ENCODE peak calls at places on chromosomes 12 and 14, in five cellular contexts. O is neural crest cell, Y is tibial artery, R is GM20000, A is B cell. T is an unnamed sample.

GRCh38 chr12:43807361-43807760 is 1.2 kb upstream of the TWF1 start:
- DNase-seq in Y (no peak), R (no peak), A (no peak), O (no peak), T (no peak)

GRCh38 chr12:22935090-22935489 is 310.1 kb downstream of the ETNK1 start:
- DNase-seq in Y (no peak), R (no peak), A (no peak), O (no peak), T (no peak)

GRCh38 chr14:103121846-103122577 is 1.2 kb upstream of the TNFAIP2 start:
- DNase-seq in Y (peak), R (peak), A (peak), O (no peak), T (peak)

GRCh38 chr12:24918596-24918995 is 30.3 kb downstream of the BCAT1 start:
- DNase-seq in Y (no peak), A (no peak), R (no peak), O (no peak), T (no peak)

GRCh38 chr14:105602799-105603763 is 76.7 kb downstream of the TMEM121 start:
- DNase-seq in O (no peak), A (no peak), R (no peak), Y (no peak), T (no peak)

GRCh38 chr12:79834712-79835376 is 100.1 kb downstream of the PPP1R12A start:
- DNase-seq in A (no peak), Y (no peak), R (no peak), O (no peak), T (no peak)

GRCh38 chr14:53285064-53285463 is 131.9 kb upstream of the DDHD1 start:
- DNase-seq in Y (no peak), R (no peak), A (no peak), O (no peak), T (no peak)

GRCh38 chr14:77918448-77918847 is 118.5 kb downstream of the ADCK1 start:
- DNase-seq in A (no peak), R (no peak), Y (no peak), O (no peak), T (no peak)

GRCh38 chr12:31214626-31215520 is 111.1 kb downstream of the SINHCAF start:
- DNase-seq in A (no peak), R (no peak), O (no peak), Y (no peak), T (no peak)

GRCh38 chr12:46964496-46965098 is 114.8 kb upstream of the PCED1B start:
- DNase-seq in O (no peak), R (no peak), A (no peak), Y (no peak), T (no peak)

GRCh38 chr12:25151476-25151875 is 43.5 kb downstream of the DNAI7 start:
- DNase-seq in R (no peak), Y (peak), A (no peak), O (no peak), T (no peak)

GRCh38 chr12:95790912-95791849 is 617 bp upstream of the NTN4 start:
- DNase-seq in Y (peak), R (peak), O (peak), A (peak), T (peak)

GRCh38 chr12:63922446-63922845 is 77.9 kb downstream of the SRGAP1 start:
- DNase-seq in Y (no peak), R (no peak), O (no peak), A (no peak), T (no peak)

GRCh38 chr14:92986254-92987147 is 63.6 kb downstream of the CHGA start:
- DNase-seq in R (no peak), O (no peak), A (no peak), Y (peak), T (no peak)

GRCh38 chr14:90750701-90751100 is 65.5 kb downstream of the TTC7B start:
- DNase-seq in Y (no peak), O (no peak), A (no peak), R (no peak), T (no peak)

GRCh38 chr12:28057856-28058615 is 85.5 kb upstream of the PTHLH start:
- DNase-seq in O (no peak), R (no peak), A (no peak), Y (no peak), T (no peak)

GRCh38 chr14:91996951-91997371 is 42.9 kb downstream of the TRIP11 start:
- DNase-seq in Y (no peak), A (peak), O (no peak), R (peak), T (no peak)

GRCh38 chr12:31923063-31923412 is 36.2 kb upstream of the RESF1 start:
- DNase-seq in Y (no peak), R (no peak), O (no peak), A (no peak), T (no peak)

GRCh38 chr12:12182926-12183325 is 83.9 kb downstream of the LRP6 start:
- DNase-seq in A (no peak), Y (no peak), O (no peak), R (no peak), T (no peak)

GRCh38 chr12:64059685-64060084 is 162.4 kb downstream of the KICS2 start:
- DNase-seq in O (no peak), Y (no peak), A (no peak), R (no peak), T (no peak)

GRCh38 chr12:124284368-124284767 is 10.5 kb upstream of the RFLNA start:
- DNase-seq in A (no peak), R (no peak), Y (no peak), O (no peak), T (no peak)

GRCh38 chr12:473863-474577 is 14.3 kb downstream of the B4GALNT3 start:
- DNase-seq in R (no peak), Y (no peak), A (no peak), O (no peak), T (no peak)

GRCh38 chr12:123897221-123897620 is 75.4 kb downstream of the CCDC92 start:
- DNase-seq in R (no peak), Y (no peak), O (no peak), A (no peak), T (no peak)

GRCh38 chr12:22310276-22310675 is 24.2 kb downstream of the ST8SIA1 start:
- DNase-seq in O (no peak), A (no peak), Y (no peak), R (no peak), T (no peak)

DNA sequence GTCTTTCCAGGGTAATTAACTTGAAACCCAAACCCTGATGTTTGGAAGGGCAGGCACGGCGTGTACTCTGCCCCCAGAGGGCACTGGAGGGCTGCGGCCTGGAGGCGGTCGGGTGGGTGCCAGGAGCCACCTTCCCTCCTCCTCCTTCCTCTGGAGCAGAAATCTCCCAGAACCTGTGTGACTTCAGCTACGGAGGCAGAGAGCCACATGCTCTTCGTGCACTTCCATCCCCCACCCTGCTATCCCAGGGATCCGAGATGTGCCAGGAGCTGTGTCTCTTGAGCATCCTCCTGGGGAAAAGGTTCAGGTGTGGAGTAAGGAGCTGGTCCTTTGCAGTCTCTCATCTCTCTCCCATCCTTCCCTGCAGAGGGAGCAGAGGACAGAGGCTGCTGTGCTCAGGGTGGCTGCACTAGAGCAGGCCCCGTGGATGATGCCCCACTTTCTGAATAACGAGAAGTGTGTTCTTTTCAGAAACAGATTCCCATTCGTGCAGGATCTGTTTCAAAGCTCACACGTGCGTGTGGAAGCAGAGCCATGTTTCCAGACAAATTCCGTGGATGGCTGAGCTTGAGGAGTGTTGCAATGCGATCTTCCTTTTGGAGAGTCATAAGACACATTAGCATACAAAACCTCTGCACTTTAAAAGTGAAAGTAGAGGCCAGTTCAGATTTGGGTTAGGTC is 162.9 kb downstream of the ADGRD1 start:
- DNase-seq in O (peak), Y (no peak), R (no peak), A (no peak), T (no peak)
- TF ChIP-seq CTCF in O (peak), Y (no peak), R (no peak), A (no peak), T (peak)

GRCh38 chr12:49549735-49550710 is 11.2 kb downstream of the KCNH3 start:
- DNase-seq in A (no peak), O (no peak), Y (no peak), R (no peak), T (no peak)

GRCh38 chr12:49548481-49548821 is 9.6 kb downstream of the KCNH3 start:
- DNase-seq in O (no peak), Y (no peak), R (no peak), A (no peak), T (no peak)

GRCh38 chr12:49547090-49547690 is 8.4 kb downstream of the KCNH3 start:
- DNase-seq in A (no peak), R (no peak), O (no peak), Y (no peak), T (no peak)

GRCh38 chr12:49550853-49551252 is 12.0 kb downstream of the KCNH3 start:
- DNase-seq in Y (no peak), R (no peak), O (no peak), A (no peak), T (no peak)

GRCh38 chr12:49548822-49549648 is 10.2 kb downstream of the KCNH3 start:
- DNase-seq in R (peak), A (peak), O (no peak), Y (no peak), T (no peak)
- TF ChIP-seq CTCF in R (no peak), A (peak), O (no peak), Y (peak), T (peak)

GRCh38 chr12:58893421-58893986 is 26.8 kb downstream of the LRIG3 start:
- DNase-seq in A (no peak), Y (no peak), O (no peak), R (no peak), T (no peak)

GRCh38 chr12:58894040-58894439 is 26.3 kb downstream of the LRIG3 start:
- DNase-seq in Y (no peak), R (no peak), A (no peak), O (no peak), T (no peak)

GRCh38 chr12:58895053-58895452 is 25.3 kb downstream of the LRIG3 start:
- DNase-seq in Y (no peak), R (no peak), A (no peak), O (no peak), T (no peak)

GRCh38 chr12:58897969-58898368 is 22.3 kb downstream of the LRIG3 start:
- DNase-seq in R (no peak), A (no peak), O (no peak), Y (no peak), T (no peak)

GRCh38 chr12:58896278-58896677 is 24.0 kb downstream of the LRIG3 start:
- DNase-seq in A (no peak), Y (no peak), O (no peak), R (no peak), T (no peak)
- TF ChIP-seq CTCF in A (no peak), Y (no peak), O (no peak), R (no peak), T (no peak)

GRCh38 chr12:58159941-58160340 is 218.6 kb downstream of the ATP23 start:
- DNase-seq in Y (no peak), R (no peak), A (no peak), O (no peak), T (no peak)
- TF ChIP-seq CTCF in Y (no peak), R (no peak), A (no peak), O (no peak), T (no peak)

GRCh38 chr12:83821967-83822366 is 1090.6 kb downstream of the SLC6A15 start:
- DNase-seq in O (no peak), A (no peak), R (no peak), Y (no peak), T (no peak)

GRCh38 chr12:83823386-83824045 is 1089.1 kb downstream of the SLC6A15 start:
- DNase-seq in R (peak), Y (no peak), A (peak), O (no peak), T (peak)

GRCh38 chr12:83827860-83828259 is 1084.7 kb downstream of the SLC6A15 start:
- DNase-seq in A (no peak), R (no peak), Y (no peak), O (no peak), T (no peak)

GRCh38 chr12:83827193-83827592 is 1085.4 kb downstream of the SLC6A15 start:
- DNase-seq in R (no peak), Y (no peak), A (no peak), O (no peak), T (no peak)

DNA sequence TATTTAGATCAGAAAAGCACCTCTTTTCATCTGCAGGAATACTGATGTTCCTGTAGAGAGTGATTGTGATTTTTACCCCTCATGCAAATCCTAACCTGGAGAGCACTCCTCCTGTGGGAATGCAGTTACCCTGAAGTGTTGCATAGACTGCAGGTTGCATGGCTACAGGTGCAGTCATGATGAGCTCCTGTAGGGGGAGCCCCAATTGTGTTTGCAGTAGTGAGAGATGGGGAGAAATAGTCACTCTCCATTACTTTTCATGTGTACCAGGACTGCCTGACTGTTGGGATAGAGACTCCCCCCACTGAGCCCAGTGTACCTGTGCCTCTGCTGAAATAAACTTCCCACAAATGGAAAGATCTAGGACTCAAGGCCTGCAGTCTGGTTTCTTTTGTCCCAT is 1086.5 kb downstream of the SLC6A15 start:
- DNase-seq in A (no peak), R (peak), Y (no peak), O (peak), T (no peak)
- TF ChIP-seq CTCF in A (peak), R (peak), Y (no peak), O (peak), T (peak)

GRCh38 chr14:68952544-68953535 is 26.3 kb downstream of the ACTN1 start:
- DNase-seq in Y (no peak), A (no peak), R (no peak), O (no peak), T (no peak)

GRCh38 chr14:68949236-68949965 is 29.7 kb downstream of the ACTN1 start:
- DNase-seq in A (no peak), Y (no peak), R (no peak), O (no peak), T (no peak)

GRCh38 chr14:68950111-68950510 is 29.0 kb downstream of the ACTN1 start:
- DNase-seq in A (no peak), Y (no peak), R (no peak), O (no peak), T (no peak)

GRCh38 chr14:68951800-68952540 is 27.1 kb downstream of the ACTN1 start:
- DNase-seq in O (no peak), Y (no peak), R (no peak), A (no peak), T (no peak)

GRCh38 chr14:68951051-68951797 is 27.9 kb downstream of the ACTN1 start:
- DNase-seq in Y (peak), O (no peak), A (no peak), R (no peak), T (no peak)
- TF ChIP-seq CTCF in Y (no peak), O (no peak), A (no peak), R (no peak), T (no peak)

GRCh38 chr14:19949218-19949617 is 18.5 kb downstream of the OR4K1 start:
- DNase-seq in Y (no peak), A (no peak), R (no peak), O (no peak), T (no peak)

GRCh38 chr14:19941668-19942067 is 11.0 kb downstream of the OR4K1 start:
- DNase-seq in O (no peak), A (no peak), Y (no peak), R (no peak), T (no peak)

DNA sequence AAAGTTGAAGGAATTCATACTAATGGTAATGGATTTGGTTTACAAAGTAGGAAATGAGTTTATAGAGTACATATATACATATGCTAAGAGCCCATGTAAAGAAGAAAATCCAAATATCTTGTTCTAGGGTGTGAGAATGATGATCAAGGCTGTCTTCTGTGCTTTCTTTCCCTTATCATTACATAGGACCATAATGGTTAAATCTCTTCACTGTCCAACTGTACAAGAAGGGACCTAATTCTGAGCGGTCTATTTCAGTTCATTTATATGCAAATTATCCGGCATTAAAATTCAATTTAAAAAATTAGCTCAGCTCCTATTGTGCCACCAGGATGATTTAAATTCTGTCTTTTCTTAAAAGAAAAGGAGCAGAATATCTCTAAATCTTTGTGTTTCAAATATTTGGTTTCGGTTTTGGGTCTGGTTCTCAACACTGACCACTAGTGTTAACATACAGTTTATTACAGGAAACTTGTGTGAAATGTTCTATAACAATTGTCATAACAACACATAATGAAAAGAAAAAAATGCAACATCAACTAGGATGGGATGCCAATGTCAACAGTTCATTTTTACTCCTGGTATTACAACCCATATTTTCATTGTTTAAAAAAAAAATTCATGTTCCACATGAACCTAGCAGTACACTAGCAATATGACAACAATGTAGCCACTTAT is 16.8 kb downstream of the OR4K1 start:
- DNase-seq in A (no peak), O (no peak), Y (no peak), R (no peak), T (no peak)
- TF ChIP-seq CTCF in A (no peak), O (no peak), Y (no peak), R (no peak), T (no peak)

GRCh38 chr12:54017027-54017788 is 8.4 kb downstream of the HOXC8 start:
- DNase-seq in O (no peak), Y (peak), A (no peak), R (peak), T (no peak)
- TF ChIP-seq CTCF in O (no peak), Y (no peak), A (no peak), R (no peak), T (no peak)

GRCh38 chr12:68871899-68872298 is 61.1 kb downstream of the CPM start:
- DNase-seq in R (peak), Y (no peak), A (peak), O (no peak), T (no peak)
- TF ChIP-seq CTCF in R (peak), Y (no peak), A (peak), O (peak), T (peak)

DNA sequence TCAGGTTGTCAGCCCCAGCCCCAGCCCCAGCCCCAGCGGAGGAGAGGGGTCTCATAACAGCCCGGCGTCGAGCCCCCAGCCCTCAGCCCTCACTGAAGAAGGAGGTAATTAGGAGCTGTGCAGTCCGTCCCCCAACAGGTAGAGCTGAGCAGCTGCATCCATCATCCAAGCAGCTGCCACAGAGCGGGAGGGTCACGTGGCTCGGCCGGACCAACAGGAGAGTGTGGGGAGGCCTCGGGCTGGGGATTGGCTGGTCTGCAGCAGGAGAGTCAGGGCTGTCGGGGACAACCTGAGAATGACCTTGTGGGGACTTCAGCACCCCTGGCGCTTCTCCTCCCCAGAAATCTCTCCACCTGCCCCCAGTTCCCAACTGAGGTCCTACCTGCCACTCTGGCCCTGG is 29.6 kb downstream of the SMUG1 start:
- DNase-seq in R (peak), O (peak), Y (no peak), A (peak), T (peak)
- TF ChIP-seq CTCF in R (no peak), O (no peak), Y (no peak), A (no peak), T (peak)

T was measured in progenitor cell of endocrine pancreas.